ENCODE peak calls at places on chromosome 6, in seven cellular contexts. One of them, this sample, is unnamed.

GRCh38 chr6:38996676-38997075 is 51.9 kb upstream of the GLP1R start:
- DNase-seq in natural killer cell: no peak
- DNase-seq in fibroblast of pulmonary artery: no peak
- DNase-seq in HFF-Myc: no peak
- DNase-seq in A549: no peak
- DNase-seq in HFFc6: no peak
- DNase-seq in tibial nerve: no peak
- DNase-seq in this sample: no peak

GRCh38 chr6:137309078-137309762 is 90.0 kb upstream of the IFNGR1 start:
- DNase-seq in natural killer cell: no peak
- DNase-seq in tibial nerve: peak; percentile 53
- DNase-seq in fibroblast of pulmonary artery: peak; percentile 70
- DNase-seq in HFF-Myc: peak; percentile 45
- DNase-seq in A549: no peak
- DNase-seq in HFFc6: peak; percentile 24
- DNase-seq in this sample: peak; percentile 83

GRCh38 chr6:167776906-167777645 is 49.6 kb upstream of the AFDN start:
- DNase-seq in fibroblast of pulmonary artery: no peak
- DNase-seq in HFFc6: no peak
- DNase-seq in A549: no peak
- DNase-seq in natural killer cell: no peak
- DNase-seq in tibial nerve: no peak
- DNase-seq in HFF-Myc: no peak
- DNase-seq in this sample: no peak

GRCh38 chr6:129795261-129795660 is 65.9 kb downstream of the TMEM244 start:
- DNase-seq in HFF-Myc: no peak
- DNase-seq in tibial nerve: no peak
- DNase-seq in A549: no peak
- DNase-seq in natural killer cell: no peak
- DNase-seq in fibroblast of pulmonary artery: no peak
- DNase-seq in HFFc6: peak; percentile 48
- DNase-seq in this sample: no peak

GRCh38 chr6:122476131-122476530 is 4.5 kb upstream of the SERINC1 start:
- DNase-seq in natural killer cell: no peak
- DNase-seq in fibroblast of pulmonary artery: peak; percentile 46
- DNase-seq in HFFc6: peak; percentile 25
- DNase-seq in A549: peak; percentile 33
- DNase-seq in HFF-Myc: no peak
- DNase-seq in tibial nerve: no peak
- DNase-seq in this sample: no peak

GRCh38 chr6:109441069-109441816 is 719 bp downstream of the SMPD2 start:
- DNase-seq in natural killer cell: peak; percentile 48
- DNase-seq in HFF-Myc: no peak
- DNase-seq in A549: peak; percentile 15
- DNase-seq in fibroblast of pulmonary artery: peak; percentile 54
- DNase-seq in tibial nerve: peak; percentile 34
- DNase-seq in HFFc6: no peak
- DNase-seq in this sample: no peak

GRCh38 chr6:44545224-44545623 is 157.7 kb downstream of the CDC5L start:
- DNase-seq in fibroblast of pulmonary artery: no peak
- DNase-seq in natural killer cell: no peak
- DNase-seq in HFFc6: no peak
- DNase-seq in HFF-Myc: no peak
- DNase-seq in A549: no peak
- DNase-seq in tibial nerve: no peak
- DNase-seq in this sample: no peak

GRCh38 chr6:169885831-169886230 is 134.4 kb downstream of the ERMARD start:
- DNase-seq in natural killer cell: no peak
- DNase-seq in HFFc6: no peak
- DNase-seq in A549: no peak
- DNase-seq in tibial nerve: no peak
- DNase-seq in fibroblast of pulmonary artery: no peak
- DNase-seq in HFF-Myc: no peak
- DNase-seq in this sample: peak; percentile 12

GRCh38 chr6:162358625-162359024 is 368.9 kb downstream of the PRKN start:
- DNase-seq in HFF-Myc: no peak
- DNase-seq in tibial nerve: no peak
- DNase-seq in HFFc6: no peak
- DNase-seq in fibroblast of pulmonary artery: no peak
- DNase-seq in A549: no peak
- DNase-seq in natural killer cell: no peak
- DNase-seq in this sample: no peak

GRCh38 chr6:99613705-99614429 is 7.2 kb downstream of the PRDM13 start:
- DNase-seq in HFF-Myc: no peak
- DNase-seq in A549: peak; percentile 17
- DNase-seq in natural killer cell: no peak
- DNase-seq in tibial nerve: no peak
- DNase-seq in fibroblast of pulmonary artery: no peak
- DNase-seq in HFFc6: no peak
- DNase-seq in this sample: no peak

GRCh38 chr6:18507561-18507960 is 120.4 kb downstream of the RNF144B start:
- DNase-seq in A549: no peak
- DNase-seq in tibial nerve: no peak
- DNase-seq in fibroblast of pulmonary artery: peak; percentile 3
- DNase-seq in HFF-Myc: no peak
- DNase-seq in HFFc6: no peak
- DNase-seq in natural killer cell: no peak
- DNase-seq in this sample: no peak

DNA sequence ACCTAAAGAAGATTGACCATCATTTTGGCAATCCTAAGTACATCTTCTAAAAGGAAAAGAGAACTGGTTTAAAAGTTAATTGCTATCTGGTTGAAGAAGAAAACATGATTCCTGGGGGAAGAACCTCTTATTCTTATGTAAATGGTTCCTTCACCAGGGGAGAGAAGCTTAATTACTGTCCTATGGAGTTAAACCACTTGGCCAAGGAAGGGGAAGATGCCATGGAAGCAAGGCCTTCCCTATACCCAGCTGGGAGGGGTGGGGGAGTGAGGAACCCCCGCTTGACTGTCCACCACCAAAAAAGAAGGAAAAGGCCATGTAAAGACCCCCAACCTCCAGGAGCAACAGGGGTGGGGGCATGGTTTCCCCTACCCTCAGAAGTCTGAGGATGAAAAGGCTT is 962.1 kb downstream of the GRIK2 start:
- DNase-seq in fibroblast of pulmonary artery: no peak
- DNase-seq in HFFc6: no peak
- DNase-seq in tibial nerve: no peak
- DNase-seq in natural killer cell: no peak
- DNase-seq in HFF-Myc: no peak
- DNase-seq in A549: no peak
- DNase-seq in this sample: no peak
- TF ChIP-seq CTCF in fibroblast of pulmonary artery: no peak
- TF ChIP-seq CTCF in HFFc6: no peak
- TF ChIP-seq CTCF in tibial nerve: no peak
- TF ChIP-seq CTCF in natural killer cell: no peak
- TF ChIP-seq CTCF in HFF-Myc: no peak
- TF ChIP-seq CTCF in A549: no peak
- TF ChIP-seq CTCF in this sample: no peak

GRCh38 chr6:31687321-31687720 is 6.5 kb upstream of the LY6G5C start:
- DNase-seq in natural killer cell: no peak
- DNase-seq in tibial nerve: no peak
- DNase-seq in HFF-Myc: no peak
- DNase-seq in A549: no peak
- DNase-seq in fibroblast of pulmonary artery: no peak
- DNase-seq in HFFc6: no peak
- DNase-seq in this sample: no peak
- TF ChIP-seq CTCF in natural killer cell: no peak
- TF ChIP-seq CTCF in tibial nerve: no peak
- TF ChIP-seq CTCF in HFF-Myc: no peak
- TF ChIP-seq CTCF in A549: no peak
- TF ChIP-seq CTCF in fibroblast of pulmonary artery: no peak
- TF ChIP-seq CTCF in HFFc6: no peak
- TF ChIP-seq CTCF in this sample: no peak

DNA sequence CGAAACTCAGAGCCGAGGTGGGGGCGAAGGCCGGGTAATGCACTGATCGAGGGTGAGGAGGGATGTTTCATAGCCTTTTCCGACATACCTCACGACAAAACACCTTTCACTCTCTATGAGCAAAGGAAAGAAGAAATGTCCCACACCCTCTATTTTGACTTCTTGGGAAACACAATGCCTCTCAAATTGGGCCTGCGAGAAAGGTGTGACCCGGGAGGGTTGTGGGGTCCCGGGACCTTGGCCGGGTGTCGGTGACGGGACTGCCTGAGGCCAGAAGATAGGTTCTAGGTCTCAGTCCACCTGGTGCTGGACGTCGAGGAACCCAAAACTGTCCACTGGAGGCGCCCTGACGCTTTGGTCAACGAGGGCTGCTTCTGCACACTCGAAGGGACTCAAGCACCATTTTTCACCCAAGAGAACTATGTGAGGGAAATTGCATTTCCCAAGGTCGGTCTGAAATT is 41.1 kb upstream of the OSTM1 start:
- DNase-seq in tibial nerve: no peak
- DNase-seq in fibroblast of pulmonary artery: peak; percentile 51
- DNase-seq in A549: peak; percentile 63
- DNase-seq in natural killer cell: no peak
- DNase-seq in HFF-Myc: no peak
- DNase-seq in HFFc6: no peak
- DNase-seq in this sample: no peak
- TF ChIP-seq CTCF in tibial nerve: no peak
- TF ChIP-seq CTCF in fibroblast of pulmonary artery: peak; percentile 46
- TF ChIP-seq CTCF in A549: peak; percentile 54
- TF ChIP-seq CTCF in natural killer cell: no peak
- TF ChIP-seq CTCF in HFF-Myc: peak; percentile 55
- TF ChIP-seq CTCF in HFFc6: peak; percentile 68
- TF ChIP-seq CTCF in this sample: peak; percentile 41

GRCh38 chr6:15513131-15513771 is 149.6 kb downstream of the DTNBP1 start:
- DNase-seq in fibroblast of pulmonary artery: no peak
- DNase-seq in tibial nerve: no peak
- DNase-seq in HFFc6: no peak
- DNase-seq in natural killer cell: no peak
- DNase-seq in HFF-Myc: no peak
- DNase-seq in A549: no peak
- DNase-seq in this sample: no peak

GRCh38 chr6:15510536-15511247 is 152.1 kb downstream of the DTNBP1 start:
- DNase-seq in HFFc6: no peak
- DNase-seq in fibroblast of pulmonary artery: no peak
- DNase-seq in natural killer cell: no peak
- DNase-seq in tibial nerve: no peak
- DNase-seq in HFF-Myc: no peak
- DNase-seq in A549: no peak
- DNase-seq in this sample: no peak

GRCh38 chr6:15511248-15512125 is 151.3 kb downstream of the DTNBP1 start:
- DNase-seq in tibial nerve: no peak
- DNase-seq in A549: no peak
- DNase-seq in HFFc6: no peak
- DNase-seq in fibroblast of pulmonary artery: no peak
- DNase-seq in HFF-Myc: no peak
- DNase-seq in natural killer cell: no peak
- DNase-seq in this sample: no peak

GRCh38 chr6:15513801-15514711 is 148.8 kb downstream of the DTNBP1 start:
- DNase-seq in HFF-Myc: no peak
- DNase-seq in HFFc6: no peak
- DNase-seq in A549: no peak
- DNase-seq in fibroblast of pulmonary artery: no peak
- DNase-seq in natural killer cell: no peak
- DNase-seq in tibial nerve: no peak
- DNase-seq in this sample: no peak

DNA sequence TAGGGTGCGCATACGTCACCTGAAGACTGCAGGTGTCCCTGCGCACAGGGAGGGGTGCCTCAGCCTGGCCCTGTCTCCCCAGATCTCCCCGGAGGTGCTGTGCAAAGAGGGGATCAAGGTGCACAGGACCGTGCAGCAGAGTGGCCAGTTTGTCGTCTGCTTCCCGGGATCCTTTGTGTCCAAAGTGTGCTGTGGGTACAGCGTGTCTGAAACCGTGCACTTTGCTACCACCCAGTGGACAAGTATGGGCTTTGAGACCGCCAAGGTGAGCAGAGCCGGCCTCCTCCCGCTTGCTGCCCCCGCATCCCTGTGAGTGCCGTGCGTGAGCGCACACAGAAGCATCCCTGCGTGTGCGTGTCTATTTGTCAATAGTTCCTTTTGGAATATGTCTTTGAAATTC is 150.7 kb downstream of the DTNBP1 start:
- DNase-seq in A549: no peak
- DNase-seq in HFF-Myc: no peak
- DNase-seq in HFFc6: no peak
- DNase-seq in fibroblast of pulmonary artery: peak; percentile 30
- DNase-seq in natural killer cell: no peak
- DNase-seq in tibial nerve: no peak
- DNase-seq in this sample: no peak
- TF ChIP-seq CTCF in A549: peak; percentile 14
- TF ChIP-seq CTCF in HFF-Myc: peak; percentile 13
- TF ChIP-seq CTCF in HFFc6: peak; percentile 37
- TF ChIP-seq CTCF in fibroblast of pulmonary artery: peak; percentile 15
- TF ChIP-seq CTCF in natural killer cell: no peak
- TF ChIP-seq CTCF in tibial nerve: no peak
- TF ChIP-seq CTCF in this sample: no peak

GRCh38 chr6:42239333-42239732 is 21.7 kb upstream of the MRPS10 start:
- DNase-seq in fibroblast of pulmonary artery: no peak
- DNase-seq in A549: no peak
- DNase-seq in natural killer cell: no peak
- DNase-seq in HFFc6: no peak
- DNase-seq in HFF-Myc: no peak
- DNase-seq in tibial nerve: no peak
- DNase-seq in this sample: no peak

GRCh38 chr6:42237857-42238256 is 20.2 kb upstream of the MRPS10 start:
- DNase-seq in natural killer cell: no peak
- DNase-seq in HFFc6: no peak
- DNase-seq in A549: no peak
- DNase-seq in tibial nerve: no peak
- DNase-seq in HFF-Myc: no peak
- DNase-seq in fibroblast of pulmonary artery: no peak
- DNase-seq in this sample: no peak

GRCh38 chr6:42239736-42240375 is 22.2 kb upstream of the MRPS10 start:
- DNase-seq in HFF-Myc: no peak
- DNase-seq in A549: no peak
- DNase-seq in HFFc6: peak; percentile 52
- DNase-seq in natural killer cell: no peak
- DNase-seq in tibial nerve: no peak
- DNase-seq in fibroblast of pulmonary artery: no peak
- DNase-seq in this sample: no peak

GRCh38 chr6:42236680-42237473 is 19.2 kb upstream of the MRPS10 start:
- DNase-seq in tibial nerve: no peak
- DNase-seq in fibroblast of pulmonary artery: no peak
- DNase-seq in HFF-Myc: no peak
- DNase-seq in natural killer cell: no peak
- DNase-seq in A549: no peak
- DNase-seq in HFFc6: no peak
- DNase-seq in this sample: no peak

DNA sequence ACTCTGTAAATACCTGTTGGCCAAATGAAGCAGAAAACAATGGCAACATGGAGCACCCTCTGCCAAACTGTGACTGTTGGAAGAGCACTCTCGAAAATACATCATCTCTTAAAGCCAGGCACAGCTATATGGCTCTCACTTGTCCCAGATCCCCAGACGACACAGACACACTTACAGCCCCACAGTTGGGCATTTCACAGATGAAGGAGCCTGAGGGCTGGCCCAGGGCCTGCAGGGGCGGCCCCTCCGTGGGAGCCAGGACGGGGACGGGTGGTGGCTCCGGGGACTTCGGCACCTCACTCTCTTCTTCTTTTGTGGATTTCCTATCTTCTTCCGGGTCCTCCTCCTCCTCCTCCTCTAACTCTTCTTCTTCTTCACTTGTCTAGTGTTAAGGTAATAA is 18.4 kb upstream of the MRPS10 start:
- DNase-seq in HFF-Myc: no peak
- DNase-seq in fibroblast of pulmonary artery: no peak
- DNase-seq in natural killer cell: no peak
- DNase-seq in A549: no peak
- DNase-seq in tibial nerve: no peak
- DNase-seq in HFFc6: no peak
- DNase-seq in this sample: no peak
- TF ChIP-seq CTCF in HFF-Myc: no peak
- TF ChIP-seq CTCF in fibroblast of pulmonary artery: no peak
- TF ChIP-seq CTCF in natural killer cell: no peak
- TF ChIP-seq CTCF in A549: no peak
- TF ChIP-seq CTCF in tibial nerve: no peak
- TF ChIP-seq CTCF in HFFc6: no peak
- TF ChIP-seq CTCF in this sample: no peak

This sample was measured in CD14-positive monocyte.